ENCODE peak calls at places on chromosomes 1 and 21, in nine cellular contexts. G is breast epithelium, O is AG04450, B is ovary, I is pancreas, E is heart right ventricle, U is spleen, K is transverse colon, V is hepatocyte. Z is an unnamed sample. For H3K27me3, the result is how much of the 10 kb centered on the place peaks cover.

GRCh38 chr1:223230161-223230881 is 87.3 kb upstream of the TLR5 start:
- DNase-seq in V (no peak), U (no peak), O (peak), G (no peak), E (no peak), B (no peak), I (no peak), K (no peak), Z (no peak)

GRCh38 chr1:26517766-26518049 is 11.9 kb upstream of the RPS6KA1 start:
- DNase-seq in E (no peak), U (no peak), V (no peak), B (no peak), G (no peak), O (no peak), I (no peak), K (no peak), Z (no peak)

GRCh38 chr1:40161888-40162397 is 756 bp downstream of the RLF start:
- DNase-seq in V (no peak), U (no peak), O (no peak), E (no peak), B (no peak), I (no peak), K (no peak), G (no peak), Z (no peak)

GRCh38 chr1:215923129-215923824 is 356.2 kb downstream of the KCTD3 start:
- DNase-seq in O (no peak), K (no peak), U (no peak), B (no peak), V (no peak), E (no peak), G (no peak), I (no peak), Z (no peak)

GRCh38 chr1:172948457-172948856 is 102.3 kb downstream of the TNFSF18 start:
- DNase-seq in G (no peak), O (no peak), K (no peak), E (no peak), V (no peak), U (no peak), I (no peak), B (no peak), Z (no peak)

GRCh38 chr1:54798206-54798605 is 2.9 kb downstream of the TTC22 start:
- DNase-seq in K (peak), O (no peak), I (no peak), G (no peak), B (no peak), U (peak), E (no peak), V (peak), Z (no peak)

GRCh38 chr1:26290061-26290415 is 10.2 kb downstream of the SH3BGRL3 start:
- DNase-seq in U (no peak), E (no peak), B (no peak), O (no peak), I (no peak), G (no peak), V (no peak), K (peak), Z (no peak)

GRCh38 chr1:233172201-233172600 is 123.3 kb downstream of the PCNX2 start:
- DNase-seq in E (peak), V (no peak), K (no peak), U (no peak), B (no peak), O (no peak), I (no peak), G (no peak), Z (no peak)

GRCh38 chr1:26582836-26583460 is 53.4 kb downstream of the RPS6KA1 start:
- DNase-seq in I (no peak), U (no peak), E (no peak), B (no peak), G (peak), K (no peak), V (no peak), O (no peak), Z (no peak)

GRCh38 chr1:183732251-183732650 is 72.7 kb upstream of the RGL1 start:
- DNase-seq in I (no peak), U (no peak), O (no peak), V (no peak), K (no peak), E (no peak), B (no peak), G (no peak), Z (no peak)

GRCh38 chr1:9621032-9621431 is 30.5 kb upstream of the PIK3CD start:
- DNase-seq in K (no peak), I (no peak), G (no peak), O (no peak), B (no peak), E (no peak), V (no peak), U (no peak), Z (no peak)

GRCh38 chr1:243658596-243659105 is 191.4 kb downstream of the AKT3 start:
- DNase-seq in E (no peak), I (no peak), G (no peak), K (no peak), V (no peak), O (no peak), B (no peak), U (no peak), Z (no peak)

GRCh38 chr1:119285482-119285881 is 83.1 kb upstream of the HAO2 start:
- DNase-seq in I (no peak), G (no peak), B (no peak), E (no peak), V (peak), U (no peak), K (no peak), O (peak), Z (no peak)

GRCh38 chr1:76766381-76766780 is 100.9 kb upstream of the ST6GALNAC5 start:
- DNase-seq in B (no peak), G (no peak), K (no peak), O (no peak), I (no peak), V (no peak), U (no peak), E (no peak), Z (no peak)

GRCh38 chr1:145918144-145918991 is at the start of gene PEX11B:
- DNase-seq in K (peak), V (peak), U (peak), O (peak), G (peak), B (peak), I (peak), E (peak), Z (peak)

GRCh38 chr21:44363278-44363677 is 9.9 kb downstream of the TRPM2 start:
- DNase-seq in I (no peak), V (no peak), O (no peak), U (no peak), K (no peak), B (no peak), G (no peak), E (no peak), Z (no peak)

GRCh38 chr21:46550511-46550941 is 54.4 kb downstream of the S100B start:
- DNase-seq in V (no peak), O (no peak), E (no peak), I (no peak), U (no peak), K (no peak), G (no peak), B (no peak), Z (no peak)

GRCh38 chr1:162946701-162947100 is 85.7 kb upstream of the CCDC190 start:
- DNase-seq in V (no peak), U (no peak), I (no peak), B (no peak), G (no peak), E (no peak), O (no peak), K (no peak), Z (no peak)

GRCh38 chr1:106619827-106620134 is 436.7 kb upstream of the PRMT6 start:
- DNase-seq in U (peak), B (no peak), V (no peak), I (no peak), E (no peak), K (no peak), G (no peak), O (no peak), Z (no peak)

GRCh38 chr21:35904995-35905972 is 155.0 kb downstream of the SETD4 start:
- DNase-seq in B (no peak), V (no peak), O (no peak), K (no peak), G (no peak), I (no peak), U (no peak), E (no peak), Z (peak)

GRCh38 chr1:111739984-111740765 is 980 bp upstream of the INKA2 start:
- DNase-seq in I (peak), U (peak), E (peak), V (peak), K (peak), B (peak), G (no peak), O (no peak), Z (peak)

GRCh38 chr1:67126111-67126746 is 8.5 kb downstream of the C1orf141 start:
- DNase-seq in U (no peak), B (no peak), K (no peak), O (no peak), I (no peak), V (no peak), G (no peak), E (no peak), Z (no peak)

GRCh38 chr21:33799378-33800090 is 116.1 kb downstream of the ATP5PO start:
- DNase-seq in K (no peak), U (no peak), O (no peak), B (no peak), E (peak), G (no peak), V (no peak), I (no peak), Z (no peak)

GRCh38 chr1:208030320-208031091 is 119.6 kb upstream of the CD34 start:
- DNase-seq in E (peak), I (no peak), G (no peak), V (no peak), B (peak), U (no peak), O (no peak), K (peak), Z (no peak)

GRCh38 chr1:87584603-87585002 is 255.9 kb downstream of the LMO4 start:
- DNase-seq in O (no peak), U (no peak), I (no peak), B (no peak), G (no peak), K (no peak), E (no peak), V (peak), Z (no peak)

GRCh38 chr1:151934048-151934493 is 24.8 kb upstream of the THEM4 start:
- DNase-seq in E (peak), O (peak), B (no peak), V (peak), I (peak), U (no peak), K (peak), G (no peak), Z (peak)

GRCh38 chr21:39116761-39117425 is 66.4 kb downstream of the PSMG1 start:
- DNase-seq in O (no peak), K (no peak), B (no peak), V (no peak), U (no peak), I (no peak), E (no peak), G (no peak), Z (no peak)

GRCh38 chr1:184379111-184379752 is 7.6 kb upstream of the C1orf21 start:
- DNase-seq in G (no peak), E (no peak), B (no peak), I (no peak), O (no peak), K (no peak), V (peak), U (no peak), Z (no peak)

GRCh38 chr1:67393240-67393639 is 37.0 kb downstream of the SERBP1 start:
- DNase-seq in I (peak), O (no peak), E (peak), K (peak), U (no peak), G (peak), V (peak), B (no peak), Z (no peak)

GRCh38 chr1:7454895-7455784 is 316.0 kb upstream of the VAMP3 start:
- DNase-seq in K (no peak), E (no peak), I (no peak), G (no peak), U (no peak), B (peak), V (no peak), O (no peak), Z (peak)

GRCh38 chr1:237386362-237387143 is 344.6 kb downstream of the RYR2 start:
- DNase-seq in K (no peak), U (no peak), E (no peak), O (no peak), G (no peak), I (no peak), V (peak), B (no peak), Z (no peak)

GRCh38 chr1:23869818-23870217 is 1.7 kb upstream of the FUCA1 start:
- DNase-seq in E (no peak), V (no peak), K (no peak), I (no peak), U (no peak), G (no peak), B (no peak), O (no peak), Z (no peak)

GRCh38 chr1:11245904-11246726 is 16.2 kb downstream of the MTOR start:
- DNase-seq in U (no peak), K (no peak), I (no peak), O (no peak), G (no peak), V (no peak), E (no peak), B (no peak), Z (no peak)

GRCh38 chr1:176994926-176995596 is 169.5 kb downstream of the ASTN1 start:
- DNase-seq in B (no peak), O (no peak), I (no peak), E (no peak), G (no peak), U (no peak), V (no peak), K (no peak), Z (no peak)

GRCh38 chr21:15063081-15063820 is 1.5 kb downstream of the NRIP1 start:
- DNase-seq in B (peak), U (no peak), K (no peak), V (peak), I (no peak), G (no peak), E (no peak), O (no peak), Z (peak)

GRCh38 chr21:15063821-15064575 is 802 bp downstream of the NRIP1 start:
- DNase-seq in E (peak), G (peak), K (peak), O (no peak), I (peak), V (peak), U (no peak), B (no peak), Z (peak)

GRCh38 chr21:15061284-15061683 is 3.5 kb downstream of the NRIP1 start:
- DNase-seq in I (no peak), O (no peak), E (no peak), B (no peak), V (no peak), K (no peak), G (no peak), U (no peak), Z (no peak)

GRCh38 chr21:15061747-15062146 is 3.1 kb downstream of the NRIP1 start:
- DNase-seq in V (no peak), B (no peak), E (no peak), K (no peak), O (no peak), G (no peak), U (no peak), I (no peak), Z (no peak)

GRCh38 chr21:15062566-15062965 is 2.2 kb downstream of the NRIP1 start:
- DNase-seq in I (no peak), E (no peak), G (no peak), B (no peak), V (no peak), K (no peak), O (no peak), U (no peak), Z (no peak)
- H3K4me3 ChIP-seq in I (peak), E (peak), G (peak), B (peak), V (peak), K (peak), O (peak), U (peak), Z (no peak)

DNA sequence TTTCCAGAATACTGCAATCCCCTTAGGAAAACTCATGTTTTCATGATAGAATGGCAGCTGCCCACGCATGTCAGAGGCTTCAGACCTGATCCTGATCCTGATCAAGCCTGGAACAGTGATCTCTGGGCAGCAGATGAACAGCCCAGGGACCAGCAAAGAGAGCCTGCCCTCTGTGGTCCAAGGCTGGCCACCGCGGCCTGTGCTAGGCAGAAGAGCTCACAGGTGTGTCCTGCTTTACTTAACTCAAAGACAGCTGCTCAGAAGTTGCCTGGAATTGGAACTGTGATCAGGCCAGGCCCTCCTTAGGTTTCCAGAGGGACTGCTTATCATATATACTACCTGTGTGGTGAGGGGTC is 21.2 kb upstream of the BCAR3 start:
- DNase-seq in G (no peak), I (no peak), O (no peak), K (no peak), B (no peak), U (no peak), V (no peak), E (no peak), Z (no peak)
- TF ChIP-seq CTCF in G (no peak), I (no peak), O (peak), K (no peak), B (no peak), U (no peak), V (no peak), E (no peak), Z (no peak)

GRCh38 chr1:153343811-153344717 is 4.6 kb downstream of the PGLYRP4 start:
- DNase-seq in G (no peak), I (peak), V (no peak), U (peak), O (no peak), K (no peak), E (no peak), B (no peak), Z (no peak)
- H3K27me3 ChIP-seq in G (under half), I (under half), V (under half), U (under half), O (under half), K (under half), E (under half), B (under half), Z (under half)

DNA sequence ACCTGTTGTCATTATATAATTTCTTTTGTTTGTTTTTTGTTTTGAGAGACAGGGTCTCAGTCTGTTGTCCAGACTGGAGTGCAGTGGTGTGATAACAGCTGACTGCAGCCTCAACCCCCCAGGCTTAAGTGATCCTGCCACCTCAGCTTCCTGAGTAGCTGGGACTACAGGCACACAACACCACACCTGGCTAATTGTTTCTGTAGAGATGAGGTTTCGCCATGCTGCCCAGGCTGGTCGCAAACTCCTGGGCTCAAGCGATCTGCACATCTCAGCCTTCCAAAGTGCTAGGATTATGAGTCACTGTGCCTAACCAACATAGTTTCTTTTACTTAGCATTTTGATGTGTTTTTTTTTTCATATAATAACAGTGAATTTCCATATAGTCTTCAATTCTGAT is 50.4 kb upstream of the FCRL4 start:
- DNase-seq in B (no peak), O (no peak), G (no peak), I (no peak), V (no peak), K (no peak), E (no peak), U (no peak), Z (no peak)
- H3K4me3 ChIP-seq in B (no peak), O (no peak), G (no peak), I (no peak), V (no peak), K (no peak), E (no peak), U (no peak), Z (no peak)

GRCh38 chr1:47627016-47627415 is 189.2 kb downstream of the FOXD2 start:
- DNase-seq in O (no peak), B (no peak), V (no peak), E (no peak), G (no peak), K (no peak), I (no peak), U (no peak), Z (no peak)
- TF ChIP-seq CTCF in O (no peak), B (no peak), V (no peak), E (no peak), G (no peak), K (no peak), I (no peak), U (no peak), Z (no peak)

DNA sequence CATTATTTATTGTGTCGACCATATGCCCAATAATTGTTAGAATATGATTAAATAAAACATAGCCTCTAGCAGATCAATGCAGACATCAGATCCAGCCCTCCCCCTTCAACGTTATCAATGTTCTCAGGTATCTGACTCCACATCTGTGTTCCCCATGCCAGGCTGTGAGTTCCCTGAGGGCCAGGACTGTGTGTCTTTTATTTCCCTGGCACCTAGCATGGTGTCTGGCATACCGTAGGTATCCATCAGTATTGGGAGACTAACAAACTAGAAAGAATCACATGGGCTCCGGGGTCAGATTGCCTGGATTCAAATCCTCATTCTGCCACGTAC is 48.3 kb downstream of the SDC3 start:
- DNase-seq in V (no peak), I (no peak), G (no peak), E (no peak), U (no peak), B (no peak), O (no peak), K (no peak), Z (no peak)
- H3K27me3 ChIP-seq in V (under half), I (under half), G (under half), E (under half), U (under half), B (under half), O (under half), K (under half), Z (under half)

GRCh38 chr1:19294638-19295037 is 6.1 kb upstream of the AKR7A3 start:
- DNase-seq in G (no peak), E (no peak), I (no peak), K (no peak), O (no peak), U (no peak), V (no peak), B (no peak), Z (no peak)

GRCh38 chr1:19287436-19288185 is 959 bp downstream of the AKR7A3 start:
- DNase-seq in K (peak), E (no peak), I (peak), B (no peak), G (no peak), V (no peak), O (no peak), U (no peak), Z (no peak)

GRCh38 chr1:19284881-19285280 is 3.7 kb downstream of the AKR7A3 start:
- DNase-seq in K (no peak), E (no peak), B (no peak), V (no peak), I (no peak), O (no peak), U (no peak), G (no peak), Z (no peak)

GRCh38 chr1:19283891-19284290 is 4.7 kb downstream of the AKR7A3 start:
- DNase-seq in G (no peak), O (no peak), B (no peak), U (no peak), V (no peak), I (no peak), K (no peak), E (no peak), Z (no peak)

DNA sequence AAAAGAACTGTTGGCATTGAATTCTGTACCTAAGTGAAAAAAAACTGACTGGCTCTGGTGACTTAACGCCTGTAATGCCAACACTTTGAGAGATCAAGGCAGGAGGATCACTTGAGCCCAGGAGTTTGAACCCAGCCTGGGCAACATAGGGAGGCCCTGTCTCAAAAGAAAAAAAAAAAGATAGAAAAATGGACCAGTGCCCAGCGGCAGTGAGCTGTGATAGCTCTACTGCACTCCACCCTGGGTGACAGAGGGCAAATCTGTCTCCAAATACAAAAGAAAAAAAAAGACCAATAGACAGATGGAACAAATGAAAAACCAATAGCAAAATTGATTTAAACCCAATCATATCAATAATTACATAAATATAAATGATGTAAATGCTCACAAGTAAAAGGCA is 674 bp upstream of the AKR7A3 start:
- DNase-seq in O (no peak), I (no peak), G (no peak), E (no peak), B (no peak), U (no peak), K (no peak), V (no peak), Z (peak)
- H3K4me3 ChIP-seq in O (no peak), I (peak), G (peak), E (peak), B (no peak), U (peak), K (peak), V (no peak), Z (no peak)

GRCh38 chr1:5660141-5660935 is 331.9 kb downstream of the NPHP4 start:
- DNase-seq in I (peak), V (no peak), E (peak), O (no peak), B (no peak), U (no peak), K (no peak), G (no peak), Z (no peak)
- TF ChIP-seq CTCF in I (no peak), V (no peak), E (no peak), O (no peak), B (no peak), U (no peak), K (no peak), G (no peak), Z (no peak)

Z was measured in thyroid gland.